ENCODE peak calls at places on chromosomes 12 and 14, in six cellular contexts. One of them, this sample, is unnamed.
A peak's percentile ranks its signal among the peaks of the same experiment; 100 is the strongest.

GRCh38 chr12:132632521-132633228 is 14.1 kb downstream of the P2RX2 start:
- DNase-seq in left lung: no peak
- DNase-seq in astrocyte of the spinal cord: no peak
- DNase-seq in right atrium auricular region: no peak
- DNase-seq in fibroblast of mammary gland: no peak
- DNase-seq in IMR-90: no peak
- DNase-seq in this sample: no peak

GRCh38 chr14:47596232-47596631 is 79.2 kb downstream of the MDGA2 start:
- DNase-seq in left lung: no peak
- DNase-seq in IMR-90: no peak
- DNase-seq in right atrium auricular region: no peak
- DNase-seq in fibroblast of mammary gland: no peak
- DNase-seq in astrocyte of the spinal cord: no peak
- DNase-seq in this sample: no peak

GRCh38 chr12:98638009-98638408 is 6.6 kb downstream of the IKBIP start:
- DNase-seq in fibroblast of mammary gland: no peak
- DNase-seq in right atrium auricular region: no peak
- DNase-seq in IMR-90: no peak
- DNase-seq in left lung: no peak
- DNase-seq in astrocyte of the spinal cord: no peak
- DNase-seq in this sample: no peak

GRCh38 chr14:74142523-74142922 is 57.8 kb downstream of the LIN52 start:
- DNase-seq in left lung: no peak
- DNase-seq in astrocyte of the spinal cord: no peak
- DNase-seq in IMR-90: no peak
- DNase-seq in fibroblast of mammary gland: no peak
- DNase-seq in right atrium auricular region: no peak
- DNase-seq in this sample: no peak

GRCh38 chr12:132302466-132303358 is 26.7 kb downstream of the GALNT9 start:
- DNase-seq in astrocyte of the spinal cord: no peak
- DNase-seq in IMR-90: no peak
- DNase-seq in right atrium auricular region: no peak
- DNase-seq in left lung: peak; percentile 58
- DNase-seq in fibroblast of mammary gland: no peak
- DNase-seq in this sample: no peak

GRCh38 chr14:72611506-72611905 is 282.4 kb downstream of the DPF3 start:
- DNase-seq in fibroblast of mammary gland: no peak
- DNase-seq in right atrium auricular region: no peak
- DNase-seq in IMR-90: no peak
- DNase-seq in astrocyte of the spinal cord: no peak
- DNase-seq in left lung: no peak
- DNase-seq in this sample: peak; percentile 0

GRCh38 chr12:29782285-29782820 is 1.4 kb downstream of the TMTC1 start:
- DNase-seq in right atrium auricular region: peak; percentile 61
- DNase-seq in astrocyte of the spinal cord: peak; percentile 78
- DNase-seq in IMR-90: peak; percentile 71
- DNase-seq in fibroblast of mammary gland: peak; percentile 90
- DNase-seq in left lung: no peak
- DNase-seq in this sample: no peak

GRCh38 chr12:100755186-100755585 is 39.4 kb upstream of the ANO4 start:
- DNase-seq in left lung: no peak
- DNase-seq in IMR-90: peak; percentile 8
- DNase-seq in fibroblast of mammary gland: peak; percentile 79
- DNase-seq in right atrium auricular region: no peak
- DNase-seq in astrocyte of the spinal cord: no peak
- DNase-seq in this sample: no peak

GRCh38 chr12:85441740-85442139 is 161.7 kb downstream of the ALX1 start:
- DNase-seq in fibroblast of mammary gland: peak; percentile 9
- DNase-seq in IMR-90: peak; percentile 7
- DNase-seq in left lung: no peak
- DNase-seq in right atrium auricular region: no peak
- DNase-seq in astrocyte of the spinal cord: peak; percentile 33
- DNase-seq in this sample: no peak

GRCh38 chr14:91681893-91682563 is 49.9 kb downstream of the CATSPERB start:
- DNase-seq in left lung: no peak
- DNase-seq in IMR-90: no peak
- DNase-seq in astrocyte of the spinal cord: no peak
- DNase-seq in right atrium auricular region: no peak
- DNase-seq in fibroblast of mammary gland: no peak
- DNase-seq in this sample: no peak

GRCh38 chr12:58452546-58452945 is 467.8 kb downstream of the LRIG3 start:
- DNase-seq in right atrium auricular region: no peak
- DNase-seq in IMR-90: peak; percentile 56
- DNase-seq in fibroblast of mammary gland: peak; percentile 57
- DNase-seq in left lung: no peak
- DNase-seq in astrocyte of the spinal cord: peak; percentile 33
- DNase-seq in this sample: no peak

GRCh38 chr12:119964123-119964522 is 24.9 kb upstream of the BICDL1 start:
- DNase-seq in IMR-90: no peak
- DNase-seq in fibroblast of mammary gland: no peak
- DNase-seq in left lung: no peak
- DNase-seq in right atrium auricular region: no peak
- DNase-seq in astrocyte of the spinal cord: no peak
- DNase-seq in this sample: no peak

GRCh38 chr12:75260316-75260715 is 50.7 kb upstream of the KCNC2 start:
- DNase-seq in fibroblast of mammary gland: no peak
- DNase-seq in right atrium auricular region: no peak
- DNase-seq in IMR-90: no peak
- DNase-seq in left lung: no peak
- DNase-seq in astrocyte of the spinal cord: peak; percentile 18
- DNase-seq in this sample: no peak

DNA sequence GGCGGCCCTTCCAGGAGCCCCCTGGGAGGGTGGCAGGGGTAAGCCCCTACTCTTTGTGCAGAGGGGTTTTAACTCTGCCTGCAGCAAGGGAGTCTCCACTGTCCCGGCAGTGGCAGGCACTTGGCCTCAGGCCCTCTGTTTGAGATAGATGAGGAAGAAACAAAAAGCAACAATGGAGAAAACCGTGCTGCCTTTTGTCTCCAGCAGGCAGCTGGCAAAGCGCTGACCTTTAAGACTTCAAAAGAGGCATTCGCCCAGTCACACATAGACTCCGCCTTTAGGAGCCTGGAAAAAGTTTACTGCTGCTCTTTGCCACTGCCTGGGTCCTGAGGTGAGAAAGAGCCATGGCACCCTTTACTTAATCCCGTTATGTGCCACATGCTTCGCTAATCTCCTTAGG is 158.2 kb upstream of the NTF3 start:
- DNase-seq in IMR-90: no peak
- DNase-seq in right atrium auricular region: no peak
- DNase-seq in fibroblast of mammary gland: no peak
- DNase-seq in left lung: peak; percentile 34
- DNase-seq in astrocyte of the spinal cord: no peak
- DNase-seq in this sample: no peak
- TF ChIP-seq CTCF in IMR-90: no peak
- TF ChIP-seq CTCF in right atrium auricular region: no peak
- TF ChIP-seq CTCF in fibroblast of mammary gland: no peak
- TF ChIP-seq CTCF in left lung: no peak
- TF ChIP-seq CTCF in astrocyte of the spinal cord: no peak
- TF ChIP-seq CTCF in this sample: no peak

GRCh38 chr12:24280085-24280842 is 330.8 kb upstream of the SOX5 start:
- DNase-seq in left lung: no peak
- DNase-seq in IMR-90: no peak
- DNase-seq in fibroblast of mammary gland: no peak
- DNase-seq in astrocyte of the spinal cord: no peak
- DNase-seq in right atrium auricular region: no peak
- DNase-seq in this sample: no peak

GRCh38 chr12:24278832-24279231 is 329.4 kb upstream of the SOX5 start:
- DNase-seq in fibroblast of mammary gland: no peak
- DNase-seq in right atrium auricular region: no peak
- DNase-seq in IMR-90: no peak
- DNase-seq in astrocyte of the spinal cord: no peak
- DNase-seq in left lung: no peak
- DNase-seq in this sample: no peak
- TF ChIP-seq CTCF in fibroblast of mammary gland: no peak
- TF ChIP-seq CTCF in right atrium auricular region: peak; percentile 18
- TF ChIP-seq CTCF in IMR-90: peak; percentile 6
- TF ChIP-seq CTCF in astrocyte of the spinal cord: peak; percentile 4
- TF ChIP-seq CTCF in left lung: no peak
- TF ChIP-seq CTCF in this sample: no peak

GRCh38 chr12:52038447-52038846 is 12.8 kb upstream of the NR4A1 start:
- DNase-seq in IMR-90: peak; percentile 48
- DNase-seq in fibroblast of mammary gland: peak; percentile 53
- DNase-seq in right atrium auricular region: no peak
- DNase-seq in astrocyte of the spinal cord: peak; percentile 24
- DNase-seq in left lung: no peak
- DNase-seq in this sample: no peak
- TF ChIP-seq CTCF in IMR-90: no peak
- TF ChIP-seq CTCF in fibroblast of mammary gland: no peak
- TF ChIP-seq CTCF in right atrium auricular region: no peak
- TF ChIP-seq CTCF in astrocyte of the spinal cord: no peak
- TF ChIP-seq CTCF in left lung: no peak
- TF ChIP-seq CTCF in this sample: no peak

GRCh38 chr12:18296909-18297280 is 35.6 kb downstream of the PIK3C2G start:
- DNase-seq in astrocyte of the spinal cord: no peak
- DNase-seq in IMR-90: no peak
- DNase-seq in left lung: no peak
- DNase-seq in fibroblast of mammary gland: peak; percentile 11
- DNase-seq in right atrium auricular region: no peak
- DNase-seq in this sample: no peak

GRCh38 chr12:18302809-18303430 is 41.6 kb downstream of the PIK3C2G start:
- DNase-seq in fibroblast of mammary gland: no peak
- DNase-seq in IMR-90: no peak
- DNase-seq in left lung: peak; percentile 27
- DNase-seq in astrocyte of the spinal cord: no peak
- DNase-seq in right atrium auricular region: no peak
- DNase-seq in this sample: no peak

GRCh38 chr12:18294889-18295288 is 33.6 kb downstream of the PIK3C2G start:
- DNase-seq in astrocyte of the spinal cord: no peak
- DNase-seq in left lung: no peak
- DNase-seq in right atrium auricular region: no peak
- DNase-seq in IMR-90: no peak
- DNase-seq in fibroblast of mammary gland: no peak
- DNase-seq in this sample: no peak

GRCh38 chr12:18296201-18296908 is 35.0 kb downstream of the PIK3C2G start:
- DNase-seq in right atrium auricular region: no peak
- DNase-seq in left lung: no peak
- DNase-seq in astrocyte of the spinal cord: no peak
- DNase-seq in IMR-90: no peak
- DNase-seq in fibroblast of mammary gland: peak; percentile 19
- DNase-seq in this sample: no peak

DNA sequence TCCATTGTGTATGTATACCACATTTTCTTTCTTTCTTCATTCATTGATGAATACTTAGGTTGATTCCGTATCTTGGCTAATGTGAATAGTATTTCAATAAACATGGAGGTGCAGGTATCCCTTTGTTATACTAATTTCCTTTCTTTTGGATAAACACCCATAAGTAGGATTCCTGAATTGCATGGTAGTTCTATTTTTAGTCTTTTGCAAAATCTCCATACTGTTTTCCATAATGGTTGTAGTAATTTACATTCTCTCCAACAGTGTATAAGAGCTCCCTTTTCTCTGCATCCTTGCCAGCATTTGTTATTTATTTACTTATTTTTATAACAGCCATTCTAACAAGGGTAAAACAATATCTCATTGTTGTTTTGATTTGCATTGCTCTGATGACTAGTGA is 36.6 kb downstream of the PIK3C2G start:
- DNase-seq in left lung: no peak
- DNase-seq in IMR-90: no peak
- DNase-seq in astrocyte of the spinal cord: no peak
- DNase-seq in fibroblast of mammary gland: no peak
- DNase-seq in right atrium auricular region: no peak
- DNase-seq in this sample: no peak
- TF ChIP-seq CTCF in left lung: no peak
- TF ChIP-seq CTCF in IMR-90: no peak
- TF ChIP-seq CTCF in astrocyte of the spinal cord: no peak
- TF ChIP-seq CTCF in fibroblast of mammary gland: no peak
- TF ChIP-seq CTCF in right atrium auricular region: no peak
- TF ChIP-seq CTCF in this sample: no peak

DNA sequence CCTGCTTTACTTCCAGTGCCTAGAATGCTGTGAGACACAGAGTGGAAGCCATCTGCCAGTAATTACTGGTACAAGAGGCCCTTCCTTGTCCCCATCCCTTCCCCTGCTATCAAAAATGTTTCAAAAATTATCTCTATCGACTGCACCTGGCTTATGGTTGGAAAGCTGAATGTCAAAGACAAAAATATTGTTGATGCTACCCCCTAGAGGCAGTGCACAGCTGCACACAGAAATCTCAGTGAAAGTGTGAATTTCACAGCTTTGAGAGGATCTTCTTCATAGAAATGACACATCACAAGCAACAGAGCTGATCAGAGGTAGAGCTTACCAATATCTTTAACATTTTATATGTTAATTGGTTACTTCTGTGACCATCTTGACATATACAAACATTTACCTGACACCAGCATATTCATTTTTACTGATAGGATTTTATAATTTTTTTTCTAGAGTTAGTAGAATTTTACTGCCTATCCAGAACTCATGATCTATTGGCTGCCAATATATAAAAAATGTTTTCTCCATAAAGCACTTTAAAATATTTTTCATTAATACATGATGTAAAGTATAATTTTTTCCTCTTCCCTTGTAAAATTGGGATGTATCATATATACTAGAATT is 138.0 kb downstream of the AACS start:
- DNase-seq in right atrium auricular region: no peak
- DNase-seq in left lung: no peak
- DNase-seq in IMR-90: no peak
- DNase-seq in astrocyte of the spinal cord: no peak
- DNase-seq in fibroblast of mammary gland: no peak
- DNase-seq in this sample: no peak
- TF ChIP-seq CTCF in right atrium auricular region: peak; percentile 53
- TF ChIP-seq CTCF in left lung: no peak
- TF ChIP-seq CTCF in IMR-90: peak; percentile 38
- TF ChIP-seq CTCF in astrocyte of the spinal cord: peak; percentile 63
- TF ChIP-seq CTCF in fibroblast of mammary gland: peak; percentile 55
- TF ChIP-seq CTCF in this sample: peak; percentile 62

GRCh38 chr14:38723277-38723676 is 379.8 kb downstream of the SEC23A start:
- DNase-seq in IMR-90: no peak
- DNase-seq in astrocyte of the spinal cord: no peak
- DNase-seq in fibroblast of mammary gland: no peak
- DNase-seq in left lung: no peak
- DNase-seq in right atrium auricular region: no peak
- DNase-seq in this sample: no peak
- TF ChIP-seq CTCF in IMR-90: no peak
- TF ChIP-seq CTCF in astrocyte of the spinal cord: no peak
- TF ChIP-seq CTCF in fibroblast of mammary gland: no peak
- TF ChIP-seq CTCF in left lung: no peak
- TF ChIP-seq CTCF in right atrium auricular region: no peak
- TF ChIP-seq CTCF in this sample: no peak

GRCh38 chr12:96986883-96987523 is 79.9 kb downstream of the NEDD1 start:
- DNase-seq in fibroblast of mammary gland: peak; percentile 31
- DNase-seq in IMR-90: peak; percentile 7
- DNase-seq in astrocyte of the spinal cord: peak; percentile 41
- DNase-seq in right atrium auricular region: no peak
- DNase-seq in left lung: no peak
- DNase-seq in this sample: peak; percentile 44
- TF ChIP-seq CTCF in fibroblast of mammary gland: peak; percentile 55
- TF ChIP-seq CTCF in IMR-90: peak; percentile 59
- TF ChIP-seq CTCF in astrocyte of the spinal cord: peak; percentile 66
- TF ChIP-seq CTCF in right atrium auricular region: peak; percentile 53
- TF ChIP-seq CTCF in left lung: no peak
- TF ChIP-seq CTCF in this sample: peak; percentile 82

DNA sequence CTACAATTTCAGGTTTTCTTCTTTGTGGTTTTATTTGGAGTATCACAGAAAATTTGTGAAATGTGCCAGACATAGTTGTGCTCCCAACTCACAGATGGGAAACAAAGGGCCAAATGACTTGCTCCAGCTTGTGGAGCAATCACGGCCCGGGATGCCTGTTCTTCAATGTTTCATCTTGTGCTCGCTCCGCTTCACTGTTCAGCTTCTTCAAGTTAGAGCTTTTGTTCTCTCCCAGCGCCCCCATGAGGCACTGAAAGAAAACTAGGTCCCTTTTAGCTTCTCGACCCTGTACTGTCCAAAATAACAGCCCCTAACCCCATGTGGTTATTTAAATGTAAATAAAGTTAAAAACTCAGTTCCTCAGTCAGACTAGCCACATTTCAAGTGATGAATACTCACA is 187.9 kb upstream of the STXBP6 start:
- DNase-seq in astrocyte of the spinal cord: no peak
- DNase-seq in left lung: no peak
- DNase-seq in IMR-90: peak; percentile 2
- DNase-seq in right atrium auricular region: no peak
- DNase-seq in fibroblast of mammary gland: peak; percentile 7
- DNase-seq in this sample: peak; percentile 51
- TF ChIP-seq CTCF in astrocyte of the spinal cord: no peak
- TF ChIP-seq CTCF in left lung: no peak
- TF ChIP-seq CTCF in IMR-90: peak; percentile 39
- TF ChIP-seq CTCF in right atrium auricular region: peak; percentile 40
- TF ChIP-seq CTCF in fibroblast of mammary gland: no peak
- TF ChIP-seq CTCF in this sample: no peak